ENCODE peak calls at places on chromosome 7, in six cellular contexts. H is transverse colon, G is cardiac muscle cell, Y is adrenal gland, S is cardiac fibroblast, W is neural progenitor cell. F is an unnamed sample.

GRCh38 chr7:6294839-6295238 is 22.4 kb upstream of the CYTH3 start:
- DNase-seq in H (no peak), S (peak; percentile 44), Y (no peak), W (no peak), G (peak; percentile 53), F (no peak)

GRCh38 chr7:5422324-5423271 is 1.0 kb downstream of the TNRC18 start:
- DNase-seq in G (peak; percentile 38), Y (no peak), S (peak; percentile 40), W (peak; percentile 83), H (no peak), F (peak; percentile 30)

GRCh38 chr7:38367301-38367700 is 93.9 kb upstream of the TARP start:
- DNase-seq in G (no peak), H (no peak), W (no peak), S (no peak), Y (no peak), F (no peak)

GRCh38 chr7:95840953-95841950 is 68.9 kb downstream of the DYNC1I1 start:
- DNase-seq in Y (no peak), G (no peak), W (peak; percentile 31), S (peak; percentile 5), H (no peak), F (no peak)

GRCh38 chr7:110484316-110484715 is 606.6 kb upstream of the LRRN3 start:
- DNase-seq in Y (no peak), S (no peak), G (no peak), W (no peak), H (no peak), F (no peak)

GRCh38 chr7:150823484-150824126 is 23.0 kb downstream of the TMEM176A start:
- DNase-seq in W (no peak), Y (no peak), S (peak; percentile 5), G (peak; percentile 19), H (no peak), F (no peak)

GRCh38 chr7:150476819-150477631 is 26.6 kb downstream of the GIMAP8 start:
- DNase-seq in W (no peak), G (no peak), H (no peak), Y (no peak), S (no peak), F (no peak)

GRCh38 chr7:100483728-100484635 is at the start of gene NYAP1:
- DNase-seq in H (peak; percentile 72), W (peak; percentile 82), Y (peak; percentile 67), G (peak; percentile 64), S (peak; percentile 75), F (no peak)

GRCh38 chr7:41624818-41625217 is 78.1 kb downstream of the INHBA start:
- DNase-seq in Y (no peak), H (no peak), S (no peak), W (no peak), G (peak; percentile 6), F (peak; percentile 35)

GRCh38 chr7:54336800-54337199 is 205.4 kb upstream of the VSTM2A start:
- DNase-seq in W (no peak), Y (no peak), G (no peak), S (no peak), H (no peak), F (no peak)

GRCh38 chr7:73487486-73487885 is 34.6 kb downstream of the BAZ1B start:
- DNase-seq in G (no peak), S (no peak), H (no peak), Y (no peak), W (no peak), F (no peak)

GRCh38 chr7:44466300-44467216 is 23.9 kb downstream of the NUDCD3 start:
- DNase-seq in S (peak; percentile 44), G (peak; percentile 25), H (no peak), Y (no peak), W (no peak), F (peak; percentile 63)

GRCh38 chr7:44962483-44963251 is 16.1 kb downstream of the MYO1G start:
- DNase-seq in W (peak; percentile 68), S (peak; percentile 34), Y (no peak), H (no peak), G (peak; percentile 48), F (no peak)

GRCh38 chr7:977326-978048 is 2.1 kb upstream of the COX19 start:
- DNase-seq in S (peak; percentile 22), G (peak; percentile 34), W (peak; percentile 56), Y (peak; percentile 85), H (peak; percentile 72), F (no peak)

GRCh38 chr7:150473902-150474301 is 23.5 kb downstream of the GIMAP8 start:
- DNase-seq in H (no peak), W (no peak), S (no peak), G (no peak), Y (no peak), F (no peak)

GRCh38 chr7:4744391-4745264 is 30.8 kb upstream of the AP5Z1 start:
- DNase-seq in H (peak; percentile 98), G (peak; percentile 100), W (peak; percentile 96), S (peak; percentile 100), Y (peak; percentile 98), F (peak; percentile 100)

GRCh38 chr7:28955356-28955722 is 2.8 kb downstream of the TRIL start:
- DNase-seq in Y (no peak), H (no peak), W (no peak), S (no peak), G (no peak), F (no peak)

GRCh38 chr7:26293569-26294308 is 2.1 kb downstream of the SNX10 start:
- DNase-seq in H (no peak), W (no peak), S (no peak), G (no peak), Y (no peak), F (no peak)
- TF ChIP-seq CTCF in H (no peak), W (no peak), S (no peak), G (no peak), Y (no peak), F (no peak)

GRCh38 chr7:24722386-24723177 is 34.7 kb downstream of the GSDME start:
- DNase-seq in W (peak; percentile 54), H (no peak), S (peak; percentile 73), G (peak; percentile 72), Y (no peak), F (peak; percentile 46)
- TF ChIP-seq CTCF in W (peak; percentile 54), H (no peak), S (peak; percentile 22), G (peak; percentile 46), Y (peak; percentile 32), F (peak; percentile 62)

DNA sequence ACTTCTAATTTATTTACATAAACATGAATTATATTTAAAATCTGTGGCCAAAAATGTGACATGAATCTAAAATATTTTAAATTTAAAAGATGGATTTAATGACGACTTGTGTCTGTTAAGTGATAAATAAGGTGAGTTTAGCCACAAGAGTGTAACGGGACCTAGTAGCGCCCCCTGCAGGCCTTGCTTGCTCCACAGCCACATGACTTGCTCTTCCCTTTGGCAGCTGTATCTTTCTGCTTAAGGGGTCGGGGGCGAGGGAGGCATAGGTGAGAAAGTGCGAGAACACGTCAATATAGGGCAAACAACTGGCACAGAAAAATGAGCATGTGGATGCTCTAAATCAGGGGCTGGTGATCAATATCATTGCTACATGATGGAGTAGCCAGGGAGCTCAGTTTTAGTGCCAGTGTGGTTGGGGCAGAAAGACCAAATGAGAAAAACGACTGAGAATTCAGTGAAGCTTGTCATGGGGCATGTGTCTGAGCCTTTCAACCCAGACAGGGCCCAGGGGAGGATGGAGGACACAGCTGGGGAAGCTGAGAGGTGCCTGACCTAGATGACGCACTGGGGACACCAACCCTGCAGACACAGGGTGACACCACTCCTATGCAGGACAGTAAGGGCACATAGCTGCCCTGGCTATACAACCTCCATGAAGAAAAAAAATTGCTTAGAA is 49.8 kb downstream of the PAXIP1 start:
- DNase-seq in G (peak; percentile 47), Y (peak; percentile 72), W (peak; percentile 82), S (peak; percentile 41), H (peak; percentile 70), F (peak; percentile 41)
- TF ChIP-seq CTCF in G (peak; percentile 76), Y (peak; percentile 61), W (peak; percentile 88), S (peak; percentile 76), H (peak; percentile 79), F (peak; percentile 88)

DNA sequence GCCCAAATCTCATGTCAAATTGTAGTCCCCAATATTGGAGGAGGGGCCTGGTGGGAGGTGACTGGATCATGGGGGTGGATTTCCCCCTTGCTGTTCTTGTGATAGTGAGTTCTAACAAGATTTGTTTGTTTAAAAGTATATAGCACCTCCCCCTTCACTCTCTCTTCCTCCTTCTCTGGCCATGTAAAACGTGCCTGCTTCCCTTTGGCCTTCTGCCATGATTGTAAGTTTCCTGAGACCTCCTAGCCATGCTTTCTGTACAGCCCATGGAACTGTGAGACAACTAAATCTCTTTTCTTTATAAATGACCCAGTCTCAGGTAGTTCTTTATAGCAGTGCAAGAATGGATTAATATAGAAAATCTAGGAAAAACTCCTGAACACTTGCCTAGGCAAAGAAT is 202.1 kb upstream of the SLC26A5 start:
- DNase-seq in Y (no peak), G (no peak), H (no peak), W (no peak), S (no peak), F (no peak)
- TF ChIP-seq CTCF in Y (no peak), G (no peak), H (no peak), W (no peak), S (no peak), F (no peak)

DNA sequence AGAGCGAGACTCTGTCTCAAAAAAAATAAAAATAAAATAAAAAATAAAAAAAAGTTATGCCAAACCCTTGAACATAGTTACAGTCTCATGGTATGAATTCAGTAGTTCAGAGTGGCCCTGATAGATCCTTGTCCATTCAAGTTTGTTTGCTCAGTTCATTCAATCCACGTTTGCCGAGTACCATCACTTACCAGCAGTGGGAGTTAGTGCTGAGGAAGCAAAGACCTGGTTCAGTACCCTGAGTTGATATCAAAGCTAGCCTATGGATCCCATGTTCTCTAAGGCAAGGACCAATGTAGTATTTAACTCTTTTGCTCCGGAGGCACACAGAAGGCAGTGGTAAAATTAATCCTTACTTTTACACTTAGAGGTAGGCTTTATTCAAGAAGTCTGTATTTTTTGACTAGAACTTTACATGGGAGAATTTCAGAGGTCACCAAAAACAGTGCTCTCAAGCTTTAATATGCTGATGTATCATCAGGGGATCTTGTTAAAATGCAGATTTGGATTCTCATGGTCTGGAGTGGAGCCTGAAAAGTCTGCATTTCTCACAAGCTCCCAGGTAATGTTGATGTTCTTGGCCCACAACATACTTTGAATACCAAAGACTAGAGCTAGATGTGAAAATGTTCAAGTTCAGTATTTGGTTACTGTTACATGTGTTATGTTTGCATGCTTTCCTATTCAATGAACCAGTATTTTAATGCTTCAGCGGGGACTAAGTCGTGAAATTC is 38.1 kb upstream of the HBP1 start:
- DNase-seq in G (no peak), Y (no peak), S (no peak), W (no peak), H (no peak), F (no peak)
- TF ChIP-seq CTCF in G (no peak), Y (no peak), S (peak; percentile 32), W (peak; percentile 13), H (no peak), F (peak; percentile 16)

GRCh38 chr7:2431260-2431867 is 28.0 kb downstream of the CHST12 start:
- DNase-seq in H (no peak), Y (no peak), W (peak; percentile 42), G (peak; percentile 30), S (no peak), F (no peak)
- TF ChIP-seq CTCF in H (peak; percentile 40), Y (peak; percentile 55), W (peak; percentile 65), G (peak; percentile 63), S (peak; percentile 68), F (peak; percentile 62)